ENCODE peak calls at places on chromosomes 1 and 21, in ten cellular contexts. G, N, D, P, U, K, I, O, Z and B are unnamed samples.
A peak's percentile ranks its signal among the peaks of the same experiment; 100 is the strongest.

GRCh38 chr1:19484338-19484792 is 974 bp downstream of the CAPZB start:
- DNase-seq in G (no peak), O (no peak), I (no peak), Z (peak; percentile 31), D (no peak), P (no peak), U (no peak), N (no peak), K (no peak), B (no peak)

GRCh38 chr1:214830956-214831355 is 228.0 kb downstream of the CENPF start:
- DNase-seq in N (no peak), O (no peak), Z (no peak), P (no peak), G (peak; percentile 9), K (no peak), U (no peak), I (no peak), D (no peak), B (no peak)

GRCh38 chr1:238960071-238960470 is 426.3 kb upstream of the CHRM3 start:
- DNase-seq in N (peak; percentile 43), Z (no peak), D (no peak), I (peak; percentile 44), K (no peak), P (peak; percentile 85), G (peak; percentile 33), U (peak; percentile 100), O (no peak), B (no peak)

GRCh38 chr1:227447531-227447990 is 115.8 kb upstream of the ZNF678 start:
- DNase-seq in D (no peak), P (peak; percentile 69), K (no peak), U (no peak), N (peak; percentile 30), O (no peak), Z (no peak), I (no peak), G (no peak), B (no peak)

GRCh38 chr1:53896673-53897229 is 2.8 kb downstream of the DIO1 start:
- DNase-seq in G (peak; percentile 57), U (peak; percentile 66), Z (no peak), O (no peak), P (peak; percentile 79), N (peak; percentile 92), K (peak; percentile 73), I (no peak), D (peak; percentile 93), B (no peak)

GRCh38 chr21:36966066-36966845 is at the start of gene HLCS:
- DNase-seq in O (no peak), I (no peak), G (peak; percentile 39), Z (peak; percentile 64), D (no peak), K (no peak), N (peak; percentile 49), P (peak; percentile 72), U (peak; percentile 66), B (peak; percentile 87)

GRCh38 chr1:19044975-19045831 is 88.7 kb upstream of the IFFO2 start:
- DNase-seq in G (peak; percentile 20), O (no peak), P (peak; percentile 22), K (no peak), I (no peak), D (no peak), Z (no peak), U (no peak), N (no peak), B (no peak)

GRCh38 chr1:152190589-152190988 is 31.6 kb upstream of the RPTN start:
- DNase-seq in I (peak; percentile 62), K (peak; percentile 85), D (no peak), U (peak; percentile 98), Z (no peak), G (peak; percentile 82), O (no peak), P (peak; percentile 65), N (peak; percentile 36), B (no peak)

GRCh38 chr1:9316512-9316911 is 23.8 kb downstream of the SPSB1 start:
- DNase-seq in P (no peak), N (no peak), U (no peak), I (no peak), Z (no peak), K (no peak), G (no peak), D (no peak), O (no peak), B (no peak)

GRCh38 chr21:41966341-41966833 is 12.6 kb upstream of the C2CD2 start:
- DNase-seq in O (no peak), I (no peak), U (no peak), K (no peak), D (no peak), G (no peak), N (no peak), Z (no peak), P (no peak), B (no peak)

GRCh38 chr1:246213502-246213901 is 293.6 kb downstream of the SMYD3 start:
- DNase-seq in N (no peak), P (no peak), O (no peak), K (no peak), I (no peak), D (no peak), G (no peak), U (no peak), Z (no peak), B (no peak)

GRCh38 chr1:100440075-100440809 is 87.9 kb downstream of the CDC14A start:
- DNase-seq in Z (peak; percentile 64), O (no peak), D (no peak), K (no peak), I (no peak), U (no peak), G (no peak), N (no peak), P (no peak), B (peak; percentile 48)

GRCh38 chr1:54255026-54255425 is 55.1 kb downstream of the MRPL37 start:
- DNase-seq in D (no peak), U (no peak), N (peak; percentile 71), K (no peak), O (no peak), I (no peak), Z (no peak), P (no peak), G (no peak), B (no peak)

GRCh38 chr1:203681739-203682138 is 55.1 kb downstream of the ATP2B4 start:
- DNase-seq in D (no peak), N (no peak), I (no peak), K (no peak), O (no peak), U (no peak), P (no peak), Z (no peak), G (no peak), B (no peak)

GRCh38 chr21:42149656-42150457 is 69.1 kb upstream of the ABCG1 start:
- DNase-seq in O (no peak), K (no peak), I (no peak), P (no peak), U (no peak), N (no peak), D (no peak), G (no peak), Z (no peak), B (peak; percentile 32)

DNA sequence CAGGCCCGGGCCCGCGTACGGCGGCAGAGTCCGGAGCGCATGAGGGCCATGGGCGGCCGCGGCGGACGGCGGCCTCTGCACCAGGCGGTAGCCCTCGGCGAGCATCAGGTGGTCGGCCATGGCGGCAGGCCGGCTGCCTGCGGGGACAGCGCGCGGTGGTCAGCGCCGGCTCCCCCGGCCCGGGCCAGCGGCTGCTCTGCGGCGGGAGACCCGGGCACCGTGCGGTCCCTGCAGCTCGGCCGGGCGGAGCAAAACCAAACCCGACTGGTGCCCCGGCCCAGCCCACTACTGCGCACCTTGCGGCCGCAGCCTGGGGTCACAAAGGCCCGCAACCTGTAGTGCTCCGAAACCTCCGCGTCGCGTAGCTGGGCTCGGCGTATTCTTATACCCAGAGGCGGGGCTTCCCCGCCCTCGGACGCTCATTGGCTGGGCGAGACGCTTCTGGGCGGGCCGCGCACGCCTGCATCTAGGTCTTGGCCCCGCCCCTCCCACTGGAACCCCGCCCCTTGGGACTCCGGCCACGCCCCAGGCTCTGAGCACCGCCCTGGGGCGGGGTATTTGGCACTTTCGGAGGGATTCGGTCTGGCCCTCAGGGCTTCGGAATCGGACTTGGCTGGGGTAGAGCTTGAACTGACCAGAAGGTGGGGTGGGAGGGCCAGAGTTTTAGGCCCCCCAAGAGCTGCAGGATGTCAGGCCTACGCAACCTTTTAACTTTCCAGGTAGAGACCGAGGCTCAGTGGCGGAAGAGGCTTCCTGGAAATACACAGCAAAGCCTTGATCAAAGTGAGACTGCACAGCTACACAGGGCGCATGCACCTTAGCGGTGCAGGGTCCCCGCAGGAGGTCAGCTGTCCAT is at the start of gene CITED4:
- DNase-seq in P (peak; percentile 93), Z (peak; percentile 99), U (peak; percentile 96), G (peak; percentile 93), I (peak; percentile 79), K (peak; percentile 80), D (peak; percentile 39), N (peak; percentile 88), O (peak; percentile 91), B (peak; percentile 92)
- TF ChIP-seq CTCF in P (peak; percentile 23), Z (no peak), U (peak; percentile 25), G (peak; percentile 46), I (peak; percentile 79), K (peak; percentile 35), D (peak; percentile 17), N (peak; percentile 29), O (peak; percentile 39), B (peak; percentile 23)

DNA sequence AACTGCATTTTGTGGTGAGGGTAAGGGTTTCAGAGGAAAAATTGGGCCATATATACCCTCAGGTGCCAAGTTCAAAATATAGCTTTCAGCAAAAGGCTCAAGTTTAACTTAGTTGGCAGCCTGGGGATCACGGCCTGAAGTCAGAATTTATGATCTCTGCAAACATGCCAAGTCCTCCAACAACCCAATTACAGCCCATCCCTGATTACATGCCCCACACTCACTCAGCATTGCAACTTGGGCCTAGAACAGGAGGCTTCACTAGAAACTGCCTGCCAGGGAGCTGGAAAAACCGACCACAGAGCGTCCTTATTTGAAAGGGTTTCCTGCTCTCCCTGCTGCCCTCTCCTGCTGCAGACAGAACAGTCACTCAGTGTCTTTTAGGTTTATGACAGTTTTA is 12.4 kb downstream of the FYB2 start:
- DNase-seq in Z (no peak), N (no peak), O (no peak), P (no peak), G (no peak), U (no peak), I (no peak), K (no peak), D (no peak), B (no peak)
- TF ChIP-seq CTCF in Z (no peak), N (no peak), O (no peak), P (no peak), G (no peak), U (no peak), I (no peak), K (peak; percentile 38), D (peak; percentile 12), B (no peak)

GRCh38 chr1:92080128-92080985 is at the start of gene BTBD8:
- DNase-seq in Z (peak; percentile 77), N (peak; percentile 78), G (peak; percentile 89), U (peak; percentile 72), I (peak; percentile 62), K (peak; percentile 73), D (peak; percentile 35), O (peak; percentile 66), P (peak; percentile 90), B (peak; percentile 83)
- TF ChIP-seq CTCF in Z (peak; percentile 22), N (no peak), G (peak; percentile 7), U (no peak), I (peak; percentile 28), K (no peak), D (no peak), O (no peak), P (peak; percentile 7), B (no peak)

DNA sequence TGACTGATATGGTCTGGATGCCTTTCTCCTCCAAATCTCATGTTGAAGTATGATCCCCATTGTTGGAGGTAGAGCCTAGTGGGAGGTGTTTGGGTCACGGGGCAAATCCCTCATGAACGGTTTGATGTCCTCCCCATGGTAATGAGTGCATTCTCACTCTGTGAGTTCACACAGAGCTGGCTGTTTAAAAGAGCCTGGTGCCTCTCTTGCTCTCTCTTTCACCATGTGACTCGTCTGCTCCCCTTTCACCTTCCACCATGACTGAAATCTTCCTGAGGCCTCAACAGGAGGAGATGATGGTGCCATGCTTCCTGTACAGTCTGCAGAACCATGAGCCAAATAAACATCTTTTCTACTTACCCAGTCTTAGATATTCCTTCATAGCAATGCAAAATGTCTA is 30.2 kb downstream of the ALDH9A1 start:
- DNase-seq in I (no peak), P (no peak), K (no peak), N (no peak), U (no peak), Z (no peak), O (no peak), D (no peak), G (no peak), B (no peak)
- TF ChIP-seq CTCF in I (no peak), P (no peak), K (no peak), N (no peak), U (no peak), Z (no peak), O (no peak), D (no peak), G (no peak), B (no peak)